ENCODE peak calls at places on chromosomes 2 and 18, in six cellular contexts. Y is ACHN; W is activated naive CD4-positive, alpha-beta T cell treated with Interleukin-2 at 50 U/mL for 16 hours; Q is activated CD4-positive, alpha-beta T cell treated with anti-CD3 and anti-CD28 coated beads, Interleukin-2, amount 50 U/mL, for 1 hour; A is globus pallidus; J is fibroblast of villous mesenchyme. B is an unnamed sample.

GRCh38 chr2:240302933-240303332 is 132.5 kb upstream of the GPC1 start:
- DNase-seq in W (no peak), J (no peak), Y (no peak), A (no peak), Q (no peak), B (no peak)

GRCh38 chr2:204842731-204843490 is 297.6 kb downstream of the PARD3B start:
- DNase-seq in W (peak; percentile 49), Q (no peak), A (peak; percentile 24), J (peak; percentile 96), Y (peak; percentile 85), B (peak; percentile 73)

GRCh38 chr18:9321017-9321452 is 13.5 kb upstream of the TWSG1 start:
- DNase-seq in Y (no peak), J (peak; percentile 95), Q (no peak), W (no peak), A (no peak), B (no peak)

GRCh38 chr18:12291161-12291560 is 16.9 kb upstream of the TUBB6 start:
- DNase-seq in J (no peak), W (no peak), Q (no peak), Y (no peak), A (no peak), B (no peak)

GRCh38 chr18:36188912-36189311 is 1.6 kb downstream of the MOCOS start:
- DNase-seq in Q (no peak), W (no peak), A (no peak), J (no peak), Y (no peak), B (no peak)

GRCh38 chr2:119679526-119679837 is 481 bp downstream of the TMEM177 start:
- DNase-seq in Q (no peak), J (no peak), Y (no peak), A (no peak), W (no peak), B (no peak)

GRCh38 chr18:63146185-63146584 is 173.4 kb downstream of the BCL2 start:
- DNase-seq in Q (no peak), Y (no peak), W (no peak), J (no peak), A (no peak), B (no peak)

GRCh38 chr2:26640331-26640745 is 828 bp downstream of the CIB4 start:
- DNase-seq in A (no peak), Y (peak; percentile 67), J (peak; percentile 87), W (no peak), Q (no peak), B (peak; percentile 44)

GRCh38 chr2:64296150-64296500 is 151.9 kb upstream of the PELI1 start:
- DNase-seq in Q (no peak), W (peak; percentile 21), J (peak; percentile 9), A (peak; percentile 60), Y (no peak), B (no peak)

B was measured in kidney epithelial cell.